ENCODE peak calls at places on chromosomes 13 and 19, in four cellular contexts. R is mucosa of descending colon, M is glutamatergic neuron, U is WTC11. C is an unnamed sample.

GRCh38 chr13:52784591-52785340 is 45.1 kb upstream of the CNMD start:
- DNase-seq in U (no peak), M (no peak), R (no peak), C (no peak)

GRCh38 chr19:48308695-48309586 is 16.4 kb upstream of the EMP3 start:
- DNase-seq in M (peak; percentile 58), R (no peak), U (peak; percentile 51), C (no peak)

GRCh38 chr13:67119481-67119883 is 110.7 kb downstream of the PCDH9 start:
- DNase-seq in M (no peak), U (no peak), R (no peak), C (no peak)

GRCh38 chr19:2255982-2256685 is at the start of gene JSRP1:
- DNase-seq in R (no peak), M (peak; percentile 18), U (peak; percentile 20), C (no peak)

GRCh38 chr13:41050041-41050440 is 11.3 kb upstream of the WBP4 start:
- DNase-seq in M (no peak), U (no peak), R (no peak), C (no peak)

GRCh38 chr19:6071103-6071485 is 39.2 kb downstream of the RFX2 start:
- DNase-seq in U (no peak), R (no peak), M (no peak), C (no peak)

GRCh38 chr13:99388334-99388923 is 81.2 kb upstream of the GPR183 start:
- DNase-seq in U (no peak), M (no peak), R (no peak), C (no peak)

GRCh38 chr13:48749699-48750473 is 96.2 kb downstream of the CYSLTR2 start:
- DNase-seq in M (peak; percentile 63), U (peak; percentile 64), R (peak; percentile 59), C (peak; percentile 68)

GRCh38 chr19:33440682-33441081 is 67.2 kb downstream of the CEBPG start:
- DNase-seq in M (peak; percentile 10), U (no peak), R (no peak), C (no peak)

GRCh38 chr13:97250560-97250959 is 28.4 kb downstream of the MBNL2 start:
- DNase-seq in R (no peak), U (no peak), M (no peak), C (no peak)

GRCh38 chr19:33332248-33332647 is 29.9 kb upstream of the CEBPA start:
- DNase-seq in M (no peak), U (no peak), R (no peak), C (no peak)

GRCh38 chr13:25067054-25067453 is 28.9 kb upstream of the PABPC3 start:
- DNase-seq in U (peak; percentile 35), M (no peak), R (no peak), C (no peak)

GRCh38 chr19:18428837-18429674 is 8.9 kb downstream of the ISYNA1 start:
- DNase-seq in R (peak; percentile 84), U (peak; percentile 93), M (peak; percentile 94), C (peak; percentile 93)

GRCh38 chr19:14555918-14556661 is 15.8 kb downstream of the NDUFB7 start:
- DNase-seq in R (no peak), M (no peak), U (no peak), C (no peak)

GRCh38 chr19:12796146-12797071 is 5.1 kb downstream of the JUNB start:
- DNase-seq in M (peak; percentile 81), U (peak; percentile 86), R (peak; percentile 79), C (peak; percentile 82)

GRCh38 chr19:47644743-47645499 is 36.0 kb downstream of the BICRA start:
- DNase-seq in R (no peak), U (no peak), M (no peak), C (no peak)

GRCh38 chr13:78137404-78138142 is 218.9 kb upstream of the EDNRB start:
- DNase-seq in M (peak; percentile 19), U (peak; percentile 46), R (peak; percentile 12), C (peak; percentile 41)

GRCh38 chr19:10812902-10813404 is 23.1 kb downstream of the TMED1 start:
- DNase-seq in R (peak; percentile 29), M (no peak), U (no peak), C (no peak)

GRCh38 chr13:27551563-27551962 is 68.8 kb downstream of the LNX2 start:
- DNase-seq in R (no peak), U (no peak), M (no peak), C (no peak)

GRCh38 chr19:50492303-50493052 is 15.8 kb upstream of the GARIN5A start:
- DNase-seq in M (no peak), U (no peak), R (peak; percentile 33), C (no peak)

GRCh38 chr13:57858376-57858775 is 226.8 kb downstream of the PCDH17 start:
- DNase-seq in M (no peak), U (no peak), R (no peak), C (no peak)

GRCh38 chr13:99062593-99062992 is 84.7 kb upstream of the DOCK9 start:
- DNase-seq in R (no peak), U (no peak), M (no peak), C (no peak)

GRCh38 chr13:60329221-60329983 is 67.6 kb upstream of the TDRD3 start:
- DNase-seq in M (peak; percentile 57), R (peak; percentile 44), U (peak; percentile 71), C (peak; percentile 45)

GRCh38 chr19:50719566-50719965 is at the start of gene SHANK1:
- DNase-seq in M (peak; percentile 57), R (no peak), U (peak; percentile 76), C (peak; percentile 61)

GRCh38 chr13:51832471-51833152 is 12.4 kb downstream of the TMEM272 start:
- DNase-seq in U (no peak), M (no peak), R (no peak), C (no peak)

GRCh38 chr13:20943519-20944012 is 41.0 kb upstream of the XPO4 start:
- DNase-seq in R (peak; percentile 93), U (peak; percentile 87), M (peak; percentile 86), C (peak; percentile 75)

GRCh38 chr19:58038688-58039204 is 4.9 kb downstream of the ZSCAN1 start:
- DNase-seq in M (no peak), U (peak; percentile 21), R (no peak), C (no peak)

GRCh38 chr13:43232866-43233265 is 209.5 kb downstream of the DNAJC15 start:
- DNase-seq in R (no peak), U (no peak), M (no peak), C (no peak)

GRCh38 chr19:48735031-48735615 is 5.3 kb downstream of the RASIP1 start:
- DNase-seq in R (peak; percentile 55), M (peak; percentile 88), U (peak; percentile 81), C (peak; percentile 64)

GRCh38 chr19:53624776-53625540 is 6.8 kb upstream of the DPRX start:
- DNase-seq in R (no peak), U (no peak), M (no peak), C (no peak)

GRCh38 chr13:50616101-50616500 is 227.4 kb downstream of the DLEU7 start:
- DNase-seq in U (no peak), R (no peak), M (no peak), C (no peak)

GRCh38 chr13:56720841-56721240 is 419.9 kb upstream of the PRR20A start:
- DNase-seq in M (no peak), U (no peak), R (no peak), C (no peak)

GRCh38 chr19:5334366-5334739 is 6.3 kb downstream of the PTPRS start:
- DNase-seq in R (no peak), M (no peak), U (no peak), C (no peak)

GRCh38 chr19:49800771-49801170 is 12.3 kb downstream of the FUZ start:
- DNase-seq in R (no peak), M (no peak), U (no peak), C (no peak)

GRCh38 chr19:17841810-17842662 is 5.7 kb downstream of the JAK3 start:
- DNase-seq in U (peak; percentile 99), R (peak; percentile 84), M (peak; percentile 96), C (peak; percentile 99)

GRCh38 chr19:52532480-52532879 is 5.0 kb downstream of the ZNF808 start:
- DNase-seq in R (no peak), U (no peak), M (no peak), C (no peak)

GRCh38 chr13:75907044-75907443 is 270.9 kb downstream of the LMO7 start:
- DNase-seq in R (no peak), M (no peak), U (no peak), C (no peak)

GRCh38 chr13:113672002-113672651 is 5.1 kb downstream of the GRK1 start:
- DNase-seq in R (peak; percentile 21), U (peak; percentile 12), M (peak; percentile 16), C (no peak)

GRCh38 chr19:21833733-21834132 is 2.2 kb downstream of the ZNF43 start:
- DNase-seq in M (no peak), U (no peak), R (no peak), C (no peak)
- TF ChIP-seq CTCF in M (no peak), U (no peak), R (no peak), C (no peak)

GRCh38 chr19:44740351-44740824 is 8.1 kb upstream of the BCL3 start:
- DNase-seq in U (no peak), R (no peak), M (no peak), C (no peak)
- TF ChIP-seq CTCF in U (no peak), R (no peak), M (no peak), C (no peak)

GRCh38 chr19:30686252-30686762 is 314.1 kb downstream of the ZNF536 start:
- DNase-seq in U (no peak), R (no peak), M (no peak), C (no peak)
- TF ChIP-seq CTCF in U (no peak), R (no peak), M (no peak), C (no peak)

GRCh38 chr19:45677351-45678230 is 9.6 kb downstream of the GIPR start:
- DNase-seq in U (peak; percentile 98), M (peak; percentile 82), R (peak; percentile 94), C (peak; percentile 84)
- TF ChIP-seq CTCF in U (no peak), M (no peak), R (no peak), C (no peak)

GRCh38 chr13:44978328-44978727 is 10.9 kb downstream of the NUFIP1 start:
- DNase-seq in M (no peak), U (no peak), R (no peak), C (no peak)
- TF ChIP-seq CTCF in M (peak; percentile 15), U (no peak), R (no peak), C (peak; percentile 10)

GRCh38 chr13:73720216-73720840 is 413.9 kb downstream of the KLF12 start:
- DNase-seq in U (no peak), M (no peak), R (no peak), C (no peak)

GRCh38 chr13:73718248-73718647 is 416.0 kb downstream of the KLF12 start:
- DNase-seq in M (no peak), U (no peak), R (no peak), C (no peak)

GRCh38 chr13:73721571-73721970 is 412.6 kb downstream of the KLF12 start:
- DNase-seq in U (no peak), R (no peak), M (no peak), C (no peak)

GRCh38 chr13:73717632-73718031 is 416.6 kb downstream of the KLF12 start:
- DNase-seq in M (no peak), R (no peak), U (no peak), C (no peak)

GRCh38 chr13:73722120-73722519 is 412.1 kb downstream of the KLF12 start:
- DNase-seq in M (no peak), U (no peak), R (no peak), C (no peak)
- TF ChIP-seq CTCF in M (no peak), U (no peak), R (no peak), C (no peak)

GRCh38 chr13:85314686-85315085 is 484.5 kb downstream of the SLITRK6 start:
- DNase-seq in U (no peak), M (no peak), R (no peak), C (no peak)
- TF ChIP-seq CTCF in U (no peak), M (no peak), R (no peak), C (no peak)

C was measured in nephron progenitor cell.